ENCODE peak calls at places on chromosomes 5 and 9, in five cellular contexts. M is esophagus squamous epithelium; J is GM23338; T is WERI-Rb-1; F is CD8-positive, alpha-beta T cell. B is an unnamed sample.

GRCh38 chr9:104276709-104277245 is 182.7 kb downstream of the SMC2 start:
- DNase-seq in M (no peak), J (no peak), T (no peak), F (no peak), B (no peak)

GRCh38 chr5:81397169-81397568 is 3.2 kb upstream of the ACOT12 start:
- DNase-seq in M (no peak), J (no peak), T (no peak), F (no peak), B (no peak)

GRCh38 chr5:80097516-80097915 is 62.4 kb downstream of the THBS4 start:
- DNase-seq in M (no peak), J (peak; percentile 74), T (no peak), F (no peak), B (no peak)

GRCh38 chr5:154642499-154643245 is 112.5 kb upstream of the LARP1 start:
- DNase-seq in M (no peak), J (peak; percentile 64), T (peak; percentile 56), F (no peak), B (no peak)

GRCh38 chr9:3459076-3459475 is 66.7 kb downstream of the RFX3 start:
- DNase-seq in M (no peak), J (no peak), T (no peak), F (no peak), B (no peak)

GRCh38 chr5:134464988-134465855 is 53.5 kb upstream of the CDKN2AIPNL start:
- DNase-seq in M (no peak), J (no peak), T (no peak), F (no peak), B (no peak)

GRCh38 chr9:121985792-121986494 is 107.2 kb downstream of the TTLL11 start:
- DNase-seq in M (no peak), J (peak; percentile 31), T (peak; percentile 34), F (no peak), B (no peak)

GRCh38 chr9:18472915-18473314 is 1.0 kb upstream of the ADAMTSL1 start:
- DNase-seq in M (no peak), J (no peak), T (peak; percentile 13), F (no peak), B (no peak)

GRCh38 chr5:20656262-20656661 is 668.3 kb upstream of the CDH18 start:
- DNase-seq in M (no peak), J (no peak), T (no peak), F (no peak), B (no peak)

GRCh38 chr9:87250205-87250604 is 247.5 kb upstream of the DAPK1 start:
- DNase-seq in M (no peak), J (peak; percentile 29), T (no peak), F (no peak), B (no peak)

GRCh38 chr9:113508111-113508749 is 44.7 kb downstream of the RGS3 start:
- DNase-seq in M (no peak), J (peak; percentile 56), T (no peak), F (no peak), B (peak; percentile 87)

GRCh38 chr5:76986828-76987526 is 34.1 kb downstream of the CRHBP start:
- DNase-seq in M (no peak), J (no peak), T (no peak), F (no peak), B (no peak)

GRCh38 chr9:126885089-126885753 is 24.8 kb downstream of the ZBTB34 start:
- DNase-seq in M (no peak), J (peak; percentile 24), T (no peak), F (no peak), B (no peak)

GRCh38 chr5:117054808-117055398 is 480.3 kb upstream of the SEMA6A start:
- DNase-seq in M (no peak), J (no peak), T (peak; percentile 17), F (no peak), B (no peak)

GRCh38 chr5:148723143-148723542 is 68.8 kb upstream of the HTR4 start:
- DNase-seq in M (no peak), J (no peak), T (no peak), F (no peak), B (no peak)

GRCh38 chr5:148717668-148718067 is 63.3 kb upstream of the HTR4 start:
- DNase-seq in M (no peak), J (no peak), T (no peak), F (no peak), B (no peak)

GRCh38 chr5:148725675-148726074 is 71.3 kb upstream of the HTR4 start:
- DNase-seq in M (no peak), J (no peak), T (no peak), F (no peak), B (no peak)

GRCh38 chr5:148720257-148720656 is 65.9 kb upstream of the HTR4 start:
- DNase-seq in M (no peak), J (no peak), T (no peak), F (no peak), B (no peak)
- H3K27me3 ChIP-seq in M (no peaks in the 10 kb centered on the region), J (no peaks in the 10 kb centered on the region), T (peaks cover 32% of the 10 kb centered on the region), F (no peaks in the 10 kb centered on the region), B (no peaks in the 10 kb centered on the region)

DNA sequence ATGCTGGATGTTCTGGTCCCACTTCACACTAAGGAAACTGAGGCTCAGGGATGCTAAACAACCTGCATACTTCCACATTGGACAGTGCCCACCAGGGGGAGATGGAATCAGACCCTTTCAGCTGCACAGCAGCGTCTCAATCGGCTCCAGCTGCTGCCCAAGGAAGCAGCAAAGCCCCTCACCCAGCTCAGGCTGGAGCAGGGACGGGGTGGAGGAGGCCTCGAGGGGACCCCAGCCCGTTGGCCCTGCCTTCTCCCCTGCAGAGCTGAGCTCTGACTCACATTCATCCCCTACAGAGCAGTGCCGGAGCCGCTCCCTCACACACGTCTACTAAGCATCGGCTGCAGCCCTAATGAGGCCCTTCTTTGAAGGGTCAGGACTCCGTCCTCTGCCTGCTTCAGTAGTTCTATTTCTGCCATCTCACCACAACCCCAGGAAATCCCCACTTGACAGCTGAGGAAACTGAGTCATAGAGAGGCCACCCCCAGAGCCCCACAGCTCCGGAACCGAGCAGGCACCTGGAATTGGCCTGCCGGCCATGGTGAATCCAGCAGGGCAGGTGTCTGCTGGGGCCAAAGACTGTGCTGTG is 21.5 kb upstream of the SUSD3 start:
- DNase-seq in M (no peak), J (no peak), T (no peak), F (no peak), B (no peak)
- TF ChIP-seq CTCF in M (no peak), J (peak; percentile 16), T (peak; percentile 42), F (no peak), B (no peak)

DNA sequence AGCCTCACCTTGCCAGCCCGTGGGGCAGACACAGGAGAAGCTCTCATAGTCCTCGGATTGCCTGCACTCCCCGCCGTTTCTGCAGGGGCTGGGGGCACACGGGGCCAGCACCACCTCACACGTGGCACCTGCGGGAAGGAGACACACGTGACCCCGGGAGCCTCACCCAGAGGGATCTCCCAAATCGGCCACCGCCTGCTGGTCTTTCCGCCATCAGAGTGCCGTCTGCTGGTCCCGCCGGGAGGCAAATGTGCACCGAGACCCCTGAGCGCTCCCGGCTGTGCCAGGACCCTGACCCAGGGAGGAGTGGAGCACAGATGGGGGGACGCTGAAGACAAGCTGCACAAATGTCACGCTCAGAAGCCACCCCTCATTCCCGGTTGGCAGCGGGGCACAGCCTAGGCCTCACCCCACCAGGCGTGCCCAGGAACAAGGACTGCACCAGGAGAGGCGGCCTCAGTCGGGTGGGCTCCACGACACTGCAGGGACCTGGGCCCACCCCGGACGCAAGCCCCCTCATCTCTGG is 28.4 kb upstream of the SEC16A start:
- DNase-seq in M (no peak), J (no peak), T (no peak), F (no peak), B (no peak)
- H3K27me3 ChIP-seq in M (no peaks in the 10 kb centered on the region), J (no peaks in the 10 kb centered on the region), T (no peaks in the 10 kb centered on the region), F (no peaks in the 10 kb centered on the region), B (no peaks in the 10 kb centered on the region)

GRCh38 chr9:137175345-137175961 is 3.6 kb upstream of the TMEM210 start:
- DNase-seq in M (no peak), J (peak; percentile 61), T (no peak), F (no peak), B (no peak)
- TF ChIP-seq CTCF in M (no peak), J (peak; percentile 34), T (no peak), F (no peak), B (no peak)

DNA sequence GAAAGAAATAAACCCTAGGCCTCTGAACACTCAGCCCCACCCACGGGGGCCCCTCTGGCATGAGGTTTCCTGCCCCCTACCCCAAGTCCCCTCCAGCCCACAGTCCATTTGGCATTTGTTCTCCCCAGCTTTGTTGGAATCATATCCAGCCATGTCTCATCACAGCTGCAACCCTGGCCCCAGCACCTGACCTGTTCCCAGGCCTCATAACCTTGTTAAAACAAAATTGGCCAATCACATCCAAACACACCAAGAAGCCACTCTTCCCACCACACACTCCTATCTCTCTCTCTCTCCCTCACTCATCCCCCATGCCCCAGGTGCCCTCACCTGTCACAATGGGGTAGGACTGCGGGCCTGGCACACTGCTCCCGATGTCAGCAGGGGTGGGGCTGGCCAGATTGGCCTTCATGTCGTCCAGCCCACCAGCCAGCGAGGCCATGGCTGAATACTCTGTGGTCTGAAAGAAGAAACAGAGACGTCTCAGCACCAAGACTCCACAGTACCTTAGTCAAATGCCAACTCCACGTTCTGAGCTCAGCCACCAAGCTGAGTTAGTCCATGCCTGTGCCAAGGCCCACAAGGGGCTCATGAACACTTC is 110.9 kb downstream of the PAX5 start:
- DNase-seq in M (no peak), J (no peak), T (no peak), F (no peak), B (no peak)
- H3K27me3 ChIP-seq in M (no peaks in the 10 kb centered on the region), J (no peaks in the 10 kb centered on the region), T (no peaks in the 10 kb centered on the region), F (no peaks in the 10 kb centered on the region), B (no peaks in the 10 kb centered on the region)

DNA sequence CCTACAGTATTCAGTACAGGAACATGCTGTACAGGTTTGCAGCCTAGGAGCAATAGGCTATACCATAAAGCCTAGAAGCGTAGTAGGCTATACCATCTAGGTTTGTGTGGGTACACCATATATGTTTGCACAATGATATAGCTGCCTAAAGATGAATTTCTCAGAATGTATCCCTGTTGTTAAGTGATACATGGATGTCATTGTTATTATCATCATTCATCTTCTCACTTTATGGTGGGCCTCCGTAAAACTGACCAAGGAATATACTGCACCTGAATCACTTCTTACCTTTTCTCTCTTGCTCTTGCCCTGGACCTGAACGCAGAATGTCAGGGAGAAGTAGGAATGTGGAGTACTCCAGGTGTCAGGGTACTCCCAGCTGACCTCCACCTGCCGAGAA is 11.8 kb downstream of the IL12B start:
- DNase-seq in M (no peak), J (no peak), T (no peak), F (no peak), B (no peak)
- TF ChIP-seq CTCF in M (no peak), J (no peak), T (no peak), F (no peak), B (no peak)

GRCh38 chr5:6490693-6491092 is 42.0 kb downstream of the UBE2QL1 start:
- DNase-seq in M (no peak), J (no peak), T (no peak), F (no peak), B (no peak)

GRCh38 chr5:6491548-6492290 is 43.1 kb downstream of the UBE2QL1 start:
- DNase-seq in M (no peak), J (no peak), T (no peak), F (no peak), B (no peak)

GRCh38 chr5:6495433-6496206 is 47.0 kb downstream of the UBE2QL1 start:
- DNase-seq in M (no peak), J (no peak), T (no peak), F (no peak), B (no peak)

GRCh38 chr5:6493681-6494454 is 45.2 kb downstream of the UBE2QL1 start:
- DNase-seq in M (no peak), J (no peak), T (no peak), F (no peak), B (no peak)

DNA sequence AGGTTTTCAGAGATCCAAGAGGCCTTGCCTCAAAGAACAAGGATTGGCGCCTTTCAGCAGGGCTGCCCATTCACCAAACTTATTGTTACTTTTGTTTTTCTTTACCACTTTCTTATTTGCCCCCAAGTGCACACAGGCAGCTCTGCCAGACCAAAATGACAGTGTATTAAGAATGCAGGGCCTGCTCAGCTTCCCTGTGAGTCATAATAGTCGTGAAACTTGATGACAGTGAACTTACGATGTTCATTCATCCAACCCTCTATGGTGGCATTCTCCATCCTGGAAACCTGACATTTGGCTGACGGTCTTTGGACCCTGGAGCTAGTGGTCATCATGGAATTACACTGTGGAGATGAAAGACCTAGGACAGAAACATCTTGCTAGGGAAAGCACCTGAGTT is 44.3 kb downstream of the UBE2QL1 start:
- DNase-seq in M (no peak), J (no peak), T (no peak), F (no peak), B (no peak)
- H3K27me3 ChIP-seq in M (no peaks in the 10 kb centered on the region), J (no peaks in the 10 kb centered on the region), T (no peaks in the 10 kb centered on the region), F (no peaks in the 10 kb centered on the region), B (no peaks in the 10 kb centered on the region)

B was measured in transverse colon.